ENCODE peak calls at places on chromosomes 13 and 19, in nine cellular contexts. G, M, A, Z, F, C, V, L and I are unnamed samples.

GRCh38 chr13:47929156-47929555 is 71.9 kb downstream of the SUCLA2 start:
- DNase-seq in F (no peak), Z (no peak), L (no peak), G (no peak), V (no peak), A (peak), C (no peak), M (peak), I (peak)

GRCh38 chr19:18417250-18418033 is 1.8 kb upstream of the SSBP4 start:
- DNase-seq in F (no peak), C (peak), L (peak), Z (no peak), M (peak), V (peak), G (peak), A (peak), I (peak)

GRCh38 chr19:16185925-16186234 is 670 bp downstream of the FAM32A start:
- DNase-seq in C (no peak), L (no peak), M (no peak), Z (no peak), A (peak), V (no peak), F (no peak), G (peak), I (peak)

GRCh38 chr13:25292301-25292700 is 5.0 kb upstream of the MTMR6 start:
- DNase-seq in L (no peak), C (no peak), F (no peak), M (peak), V (no peak), G (peak), A (no peak), Z (no peak), I (no peak)

GRCh38 chr13:73715114-73715909 is 418.9 kb downstream of the KLF12 start:
- DNase-seq in F (no peak), V (no peak), Z (no peak), M (no peak), A (no peak), G (no peak), C (no peak), L (no peak), I (no peak)

GRCh38 chr13:61751039-61751438 is 335.4 kb upstream of the PCDH20 start:
- DNase-seq in C (no peak), M (no peak), G (no peak), Z (no peak), F (no peak), A (no peak), V (no peak), L (no peak), I (no peak)

GRCh38 chr13:46667687-46668281 is 114.8 kb downstream of the LRCH1 start:
- DNase-seq in A (no peak), Z (no peak), F (no peak), L (no peak), V (no peak), M (peak), C (peak), G (no peak), I (no peak)

GRCh38 chr19:29645911-29646310 is 19.4 kb upstream of the PLEKHF1 start:
- DNase-seq in V (no peak), L (peak), F (no peak), Z (no peak), M (peak), A (peak), C (no peak), G (no peak), I (peak)

GRCh38 chr13:41458939-41459753 is 1.8 kb downstream of the RGCC start:
- DNase-seq in V (peak), L (peak), Z (no peak), M (peak), G (no peak), F (no peak), A (peak), C (peak), I (peak)

GRCh38 chr19:14368011-14368513 is 13.2 kb upstream of the ADGRE5 start:
- DNase-seq in L (no peak), M (no peak), F (no peak), Z (no peak), C (peak), V (no peak), G (no peak), A (no peak), I (no peak)

GRCh38 chr19:16252459-16253205 is 54.9 kb downstream of the AP1M1 start:
- DNase-seq in A (no peak), M (no peak), L (peak), V (peak), Z (no peak), G (no peak), C (no peak), F (no peak), I (no peak)

GRCh38 chr19:14440049-14440448 is 6.9 kb downstream of the PKN1 start:
- DNase-seq in F (no peak), L (peak), Z (no peak), M (no peak), C (peak), A (peak), G (peak), V (peak), I (no peak)

GRCh38 chr13:64640002-64640401 is 2590.1 kb downstream of the PCDH9 start:
- DNase-seq in G (no peak), F (no peak), C (no peak), A (peak), L (no peak), V (no peak), Z (no peak), M (no peak), I (no peak)

GRCh38 chr19:17162580-17162979 is 52.6 kb upstream of the USE1 start:
- DNase-seq in V (no peak), Z (no peak), L (no peak), A (no peak), G (no peak), F (no peak), C (no peak), M (no peak), I (no peak)

GRCh38 chr13:78978381-78978998 is 319.5 kb upstream of the OBI1 start:
- DNase-seq in A (peak), F (no peak), G (no peak), Z (peak), L (no peak), C (peak), V (peak), M (peak), I (peak)

GRCh38 chr13:110149036-110149435 is 157.9 kb downstream of the COL4A1 start:
- DNase-seq in G (peak), Z (no peak), C (no peak), M (no peak), A (no peak), L (no peak), F (no peak), V (no peak), I (no peak)

DNA sequence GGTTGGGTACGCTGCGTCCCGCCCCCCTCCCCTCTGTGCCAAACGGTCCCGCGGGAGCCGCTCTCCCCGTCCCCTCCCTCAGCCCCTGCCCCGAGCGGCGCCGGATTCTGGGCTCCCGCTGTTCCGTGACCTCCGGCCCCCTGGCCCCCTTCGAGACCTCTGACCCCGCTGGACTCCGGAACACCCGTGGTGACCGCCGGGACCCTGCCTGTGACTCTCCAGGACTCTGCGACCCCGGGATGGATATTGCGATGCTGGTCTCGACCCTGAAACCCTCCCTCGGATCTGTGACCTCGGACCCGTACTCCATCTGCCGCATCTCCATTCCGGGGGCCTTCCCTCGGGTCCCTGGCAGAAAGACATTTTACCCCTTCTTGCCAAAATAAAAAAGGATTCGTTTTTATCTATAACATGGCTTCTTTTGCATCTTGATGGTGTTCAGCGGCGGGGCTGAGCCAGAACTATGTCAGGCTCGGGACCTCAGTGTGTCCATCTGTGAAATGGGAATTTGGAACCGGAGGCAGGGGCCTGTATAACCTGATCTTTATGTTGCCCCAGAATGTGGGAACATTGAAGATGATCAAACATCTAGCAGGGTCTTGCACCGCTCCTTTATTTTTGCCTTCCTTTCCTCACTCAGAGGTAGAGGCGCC is 654 bp upstream of the MEGF8 start:
- DNase-seq in F (no peak), M (no peak), Z (no peak), A (no peak), V (peak), G (no peak), C (no peak), L (peak), I (no peak)
- H3K4me3 ChIP-seq in F (peak), M (peak), Z (no peak), A (peak), V (no peak), G (peak), C (peak), L (peak), I (peak)

DNA sequence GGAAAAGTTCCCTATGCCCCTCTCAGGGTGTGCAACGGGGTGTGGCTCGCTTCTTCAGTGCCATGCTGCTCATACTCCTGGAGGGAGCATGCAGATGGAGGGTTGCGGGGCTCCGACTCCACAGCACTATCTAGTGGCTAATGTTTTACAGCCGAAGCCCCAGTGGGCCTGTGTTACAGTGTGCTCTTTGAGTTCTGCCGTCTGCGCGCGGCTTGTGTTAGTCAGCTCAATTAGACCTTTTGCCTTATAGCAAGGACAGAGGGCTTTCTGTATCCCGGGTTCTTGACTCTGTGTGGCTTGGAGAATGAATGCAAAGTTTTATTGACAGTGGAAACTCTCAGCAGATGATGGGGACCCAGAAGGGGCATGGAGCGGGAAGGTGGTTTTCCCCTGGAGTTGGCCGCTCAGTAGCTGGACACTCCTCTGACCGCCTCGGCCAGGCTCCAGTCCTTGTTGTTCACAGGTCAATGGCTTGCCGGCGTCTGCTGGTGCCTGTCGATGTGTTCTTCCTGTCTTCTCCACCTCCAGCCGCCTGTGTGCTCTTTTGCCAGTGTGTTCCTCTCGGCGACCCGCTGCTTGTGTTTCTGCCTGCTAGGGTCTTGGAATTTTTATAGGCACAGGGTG is 383.4 kb downstream of the LMO7 start:
- DNase-seq in C (peak), V (no peak), L (no peak), F (no peak), A (no peak), G (no peak), M (peak), Z (no peak), I (no peak)
- TF ChIP-seq CTCF in C (peak), V (no peak), L (no peak), F (no peak), A (peak), G (no peak), M (peak), Z (no peak), I (no peak)

GRCh38 chr13:49395416-49396277 is 48.2 kb downstream of the CAB39L start:
- DNase-seq in V (no peak), L (no peak), C (no peak), M (peak), G (peak), Z (no peak), F (peak), A (peak), I (peak)

GRCh38 chr13:49403966-49404365 is 39.9 kb downstream of the CAB39L start:
- DNase-seq in A (no peak), V (no peak), L (no peak), C (peak), F (no peak), G (no peak), Z (no peak), M (no peak), I (no peak)

GRCh38 chr13:49404621-49405020 is 39.2 kb downstream of the CAB39L start:
- DNase-seq in C (no peak), G (no peak), A (no peak), Z (no peak), V (no peak), M (no peak), F (no peak), L (no peak), I (no peak)

GRCh38 chr13:49400755-49401659 is 42.9 kb downstream of the CAB39L start:
- DNase-seq in Z (peak), G (peak), F (no peak), V (peak), L (no peak), M (peak), A (peak), C (peak), I (peak)

DNA sequence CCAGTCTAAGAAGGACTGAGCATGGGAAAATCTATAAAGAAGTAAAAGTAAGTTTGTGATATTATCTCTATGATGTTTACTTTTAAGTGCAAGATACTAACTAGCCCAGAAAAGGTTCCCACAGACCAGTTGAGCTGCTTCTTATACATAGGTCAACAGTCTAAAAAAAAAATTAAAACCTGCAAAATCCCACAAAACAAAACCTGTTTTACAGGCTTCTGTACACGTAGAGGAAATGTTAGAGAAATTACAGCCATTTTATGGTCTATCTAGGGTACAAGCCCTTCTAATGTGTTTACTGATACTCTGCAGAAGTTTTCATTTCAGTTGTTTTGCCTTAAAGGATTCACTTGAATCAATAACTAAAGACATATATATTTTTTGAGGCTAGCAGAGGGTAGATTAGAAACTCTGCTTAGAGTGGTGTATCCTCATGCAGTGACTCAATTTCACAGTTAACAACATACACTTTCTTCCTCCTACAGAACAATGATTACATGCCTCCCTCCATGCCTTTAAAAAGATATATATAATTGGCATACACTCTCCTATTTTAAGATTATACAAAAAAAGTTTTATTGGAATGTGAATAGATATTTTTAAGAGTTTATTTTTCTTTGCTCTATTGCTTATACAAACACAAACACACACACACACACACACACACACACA is 43.9 kb downstream of the CAB39L start:
- DNase-seq in G (no peak), M (no peak), Z (no peak), F (no peak), L (no peak), V (no peak), A (no peak), C (peak), I (no peak)
- H3K4me3 ChIP-seq in G (peak), M (no peak), Z (no peak), F (peak), L (no peak), V (peak), A (no peak), C (no peak), I (no peak)

DNA sequence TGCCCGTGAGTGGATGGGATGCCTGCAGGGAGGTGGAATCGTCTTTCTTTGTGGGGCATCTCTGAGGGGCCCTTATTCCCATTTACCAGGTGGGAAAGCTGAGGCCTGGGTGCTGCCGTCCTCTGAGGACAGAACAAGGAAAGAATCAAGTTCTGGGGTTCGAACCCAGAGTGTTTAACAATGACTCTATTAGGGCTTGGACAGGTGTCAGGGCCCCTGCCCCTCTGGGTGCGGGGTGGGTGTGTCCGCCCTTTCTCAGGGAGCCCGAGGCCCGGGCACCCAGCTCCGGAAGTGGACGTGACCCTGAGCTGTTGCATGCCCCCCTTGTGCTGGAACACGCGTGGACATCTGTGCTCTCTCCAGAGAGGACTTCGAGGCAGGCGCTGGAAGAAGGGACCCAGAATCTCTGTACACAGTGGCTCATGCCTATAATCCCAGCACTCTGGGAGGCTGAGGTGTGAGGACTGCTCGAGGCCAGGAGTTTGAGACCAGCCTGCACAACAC is 10.8 kb downstream of the NDUFA11 start:
- DNase-seq in C (no peak), A (no peak), M (no peak), G (no peak), Z (no peak), L (no peak), F (no peak), V (no peak), I (no peak)
- TF ChIP-seq CTCF in C (no peak), A (no peak), M (no peak), G (no peak), Z (no peak), L (no peak), F (no peak), V (no peak), I (no peak)

DNA sequence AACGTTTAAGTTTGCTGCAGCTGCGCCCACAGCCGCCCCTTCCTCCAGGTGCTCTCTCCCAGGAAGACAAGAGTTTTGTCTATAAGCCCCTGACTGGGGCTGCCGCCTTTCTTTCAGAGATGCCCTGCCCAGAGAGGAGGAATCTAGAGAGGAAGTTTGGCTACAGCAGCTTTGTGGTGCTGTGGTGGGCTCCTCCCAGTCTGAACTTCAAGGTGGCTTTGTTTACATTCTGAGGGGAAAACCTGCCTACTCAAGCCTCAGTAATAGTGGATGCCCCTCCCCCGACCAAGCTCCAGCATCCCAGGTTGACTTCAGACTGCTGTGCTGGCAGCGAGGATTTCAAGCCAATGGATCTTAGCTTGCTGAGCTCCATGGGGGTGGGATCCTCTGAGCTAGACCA is 6.4 kb upstream of the ERICH6B start:
- DNase-seq in M (no peak), Z (no peak), G (no peak), F (no peak), V (no peak), C (no peak), L (no peak), A (no peak), I (no peak)
- H3K4me3 ChIP-seq in M (no peak), Z (no peak), G (no peak), F (no peak), V (no peak), C (no peak), L (no peak), A (no peak), I (no peak)

GRCh38 chr19:7331446-7331845 is 17.3 kb upstream of the ARHGEF18 start:
- DNase-seq in L (no peak), F (no peak), Z (no peak), C (no peak), M (no peak), V (no peak), G (no peak), A (no peak), I (no peak)
- TF ChIP-seq CTCF in L (no peak), F (no peak), Z (no peak), C (no peak), M (no peak), V (no peak), G (no peak), A (no peak), I (no peak)

GRCh38 chr13:51728972-51729371 is 75.0 kb downstream of the DHRS12 start:
- DNase-seq in V (no peak), Z (peak), L (no peak), F (no peak), C (peak), G (no peak), M (peak), A (peak), I (peak)
- H3K4me3 ChIP-seq in V (no peak), Z (no peak), L (no peak), F (no peak), C (no peak), G (no peak), M (no peak), A (no peak), I (no peak)